ENCODE peak calls at places on chromosome 12, in ten cellular contexts. T is tibial artery, S is K562, G is psoas muscle, L is dorsolateral prefrontal cortex, Z is breast epithelium, E is IMR-90, A is neuronal stem cell, X is Panc1, P is adrenal gland. K is an unnamed sample.

GRCh38 chr12:112937741-112938719 is at the start of gene OAS3:
- DNase-seq in T (peak), E (peak), L (peak), A (no peak), Z (peak), X (peak), P (peak), G (peak), S (peak), K (peak)

GRCh38 chr12:805022-805632 is 52.7 kb downstream of the WNK1 start:
- DNase-seq in P (no peak), T (no peak), X (no peak), S (no peak), E (no peak), A (no peak), Z (no peak), G (no peak), L (no peak), K (no peak)

GRCh38 chr12:76586764-76587395 is 27.3 kb upstream of the OSBPL8 start:
- DNase-seq in Z (no peak), E (peak), G (no peak), X (peak), P (peak), L (peak), T (no peak), S (peak), A (peak), K (no peak)

GRCh38 chr12:106138279-106138645 is 492 bp downstream of the NUAK1 start:
- DNase-seq in P (no peak), S (no peak), A (no peak), L (no peak), G (no peak), Z (no peak), X (no peak), E (no peak), T (no peak), K (no peak)

GRCh38 chr12:94536040-94536965 is 76.6 kb upstream of the CEP83 start:
- DNase-seq in Z (no peak), T (no peak), G (no peak), E (no peak), S (no peak), P (no peak), L (no peak), X (no peak), A (no peak), K (no peak)

GRCh38 chr12:56079729-56080555 is at the start of gene ERBB3:
- DNase-seq in T (peak), E (peak), G (peak), L (peak), P (peak), Z (peak), S (peak), X (peak), A (peak), K (peak)

GRCh38 chr12:129237881-129238280 is 384.6 kb downstream of the GLT1D1 start:
- DNase-seq in Z (no peak), A (no peak), G (no peak), X (no peak), T (no peak), L (no peak), E (no peak), P (no peak), S (no peak), K (no peak)

GRCh38 chr12:113803829-113804140 is 162.3 kb downstream of the RBM19 start:
- DNase-seq in X (no peak), L (no peak), T (no peak), Z (no peak), E (no peak), P (no peak), G (no peak), S (no peak), A (no peak), K (no peak)

GRCh38 chr12:41151789-41152188 is 36.3 kb upstream of the PDZRN4 start:
- DNase-seq in E (no peak), P (no peak), Z (no peak), G (no peak), A (no peak), T (no peak), L (no peak), X (no peak), S (no peak), K (no peak)

GRCh38 chr12:19338405-19338804 is 100.9 kb upstream of the AEBP2 start:
- DNase-seq in T (no peak), L (no peak), A (no peak), G (no peak), E (peak), S (no peak), P (peak), Z (no peak), X (no peak), K (no peak)

GRCh38 chr12:19834596-19834995 is 395.3 kb downstream of the AEBP2 start:
- DNase-seq in L (no peak), T (no peak), P (no peak), X (no peak), G (no peak), Z (no peak), E (no peak), S (no peak), A (no peak), K (no peak)

GRCh38 chr12:100141666-100141997 is 1.0 kb downstream of the BLTP3B start:
- DNase-seq in L (no peak), A (no peak), G (no peak), T (no peak), P (peak), S (peak), X (peak), E (peak), Z (no peak), K (peak)

GRCh38 chr12:18482601-18483120 is 221.3 kb downstream of the PIK3C2G start:
- DNase-seq in P (no peak), E (no peak), Z (no peak), S (no peak), A (no peak), G (no peak), L (no peak), T (no peak), X (no peak), K (no peak)

GRCh38 chr12:124100572-124101178 is 127.7 kb downstream of the ZNF664 start:
- DNase-seq in T (no peak), L (no peak), G (no peak), A (no peak), X (no peak), P (no peak), S (no peak), Z (no peak), E (no peak), K (no peak)

GRCh38 chr12:58167622-58168021 is 226.3 kb downstream of the ATP23 start:
- DNase-seq in X (no peak), E (no peak), T (no peak), G (no peak), S (no peak), L (no peak), A (no peak), P (no peak), Z (no peak), K (no peak)

GRCh38 chr12:108826115-108826806 is 31.1 kb downstream of the SSH1 start:
- DNase-seq in T (peak), G (peak), X (no peak), P (peak), E (peak), L (peak), A (no peak), Z (no peak), S (peak), K (no peak)

GRCh38 chr12:124863409-124864325 is at the start of gene SCARB1:
- DNase-seq in P (peak), G (peak), L (peak), Z (peak), X (no peak), T (peak), A (peak), E (peak), S (peak), K (peak)

GRCh38 chr12:2668816-2669215 is 126.0 kb upstream of the FKBP4 start:
- DNase-seq in L (no peak), E (no peak), A (no peak), X (no peak), G (no peak), T (peak), S (no peak), Z (peak), P (no peak), K (peak)

GRCh38 chr12:78290606-78291345 is 460.1 kb downstream of the NAV3 start:
- DNase-seq in A (no peak), E (peak), S (no peak), L (no peak), Z (no peak), T (no peak), G (no peak), X (no peak), P (no peak), K (no peak)

GRCh38 chr12:31896514-31897039 is 62.6 kb upstream of the RESF1 start:
- DNase-seq in A (no peak), T (no peak), X (no peak), E (peak), S (peak), Z (no peak), G (no peak), L (no peak), P (peak), K (no peak)

GRCh38 chr12:128190052-128190451 is 76.9 kb upstream of the TMEM132C start:
- DNase-seq in X (no peak), Z (no peak), T (no peak), E (no peak), P (no peak), G (no peak), S (no peak), A (no peak), L (no peak), K (no peak)

GRCh38 chr12:87217486-87217885 is 811.7 kb downstream of the C12orf50 start:
- DNase-seq in G (no peak), Z (no peak), P (no peak), T (no peak), X (no peak), E (peak), L (no peak), S (no peak), A (no peak), K (no peak)

GRCh38 chr12:1692895-1693294 is 2.0 kb downstream of the ADIPOR2 start:
- DNase-seq in G (no peak), T (no peak), S (no peak), L (no peak), E (no peak), P (no peak), X (no peak), A (no peak), Z (no peak), K (no peak)

GRCh38 chr12:107092669-107093546 is 441 bp downstream of the CRY1 start:
- DNase-seq in X (no peak), P (peak), L (peak), G (peak), T (no peak), S (peak), A (peak), E (no peak), Z (peak), K (peak)

GRCh38 chr12:109932878-109933503 is 32.9 kb downstream of the TCHP start:
- DNase-seq in A (no peak), T (no peak), L (no peak), E (no peak), P (peak), Z (no peak), S (no peak), X (no peak), G (no peak), K (no peak)

GRCh38 chr12:68259318-68259940 is 6.0 kb upstream of the IL22 start:
- DNase-seq in E (peak), G (no peak), S (no peak), X (peak), P (no peak), T (no peak), A (no peak), L (no peak), Z (no peak), K (no peak)

GRCh38 chr12:95216704-95217376 is 427 bp downstream of the FGD6 start:
- DNase-seq in E (no peak), L (no peak), P (no peak), T (no peak), X (no peak), Z (no peak), A (no peak), S (no peak), G (no peak), K (peak)

GRCh38 chr12:56206373-56207166 is 15.2 kb downstream of the RNF41 start:
- DNase-seq in G (peak), P (peak), L (peak), T (peak), Z (peak), A (peak), E (peak), X (no peak), S (peak), K (no peak)

GRCh38 chr12:40312982-40313576 is 88.3 kb downstream of the LRRK2 start:
- DNase-seq in E (peak), P (no peak), T (no peak), Z (no peak), G (no peak), L (no peak), A (no peak), X (no peak), S (no peak), K (no peak)

GRCh38 chr12:1047898-1048660 is 57.1 kb downstream of the ERC1 start:
- DNase-seq in P (no peak), L (peak), A (no peak), G (no peak), T (no peak), Z (no peak), E (no peak), S (no peak), X (no peak), K (no peak)

GRCh38 chr12:25208554-25208953 is 13.5 kb downstream of the ETFRF1 start:
- DNase-seq in P (no peak), G (no peak), E (no peak), S (no peak), L (no peak), A (no peak), T (no peak), Z (no peak), X (no peak), K (no peak)

GRCh38 chr12:132557969-132558856 is 52.2 kb downstream of the LRCOL1 start:
- DNase-seq in E (no peak), X (no peak), A (no peak), S (no peak), T (no peak), P (no peak), G (no peak), L (no peak), Z (no peak), K (no peak)

GRCh38 chr12:27424631-27425230 is 21.8 kb upstream of the SMCO2 start:
- DNase-seq in G (no peak), X (peak), A (no peak), S (peak), P (peak), L (peak), T (no peak), Z (no peak), E (peak), K (no peak)

GRCh38 chr12:48119834-48120195 is 651 bp downstream of the PFKM start:
- DNase-seq in S (no peak), G (no peak), L (no peak), X (no peak), E (peak), P (no peak), A (no peak), Z (no peak), T (no peak), K (no peak)

GRCh38 chr12:102992297-102992696 is 34.8 kb downstream of the ASCL1 start:
- DNase-seq in P (no peak), G (no peak), E (no peak), L (no peak), Z (no peak), S (no peak), A (no peak), T (no peak), X (no peak), K (no peak)

GRCh38 chr12:119459481-119459880 is 125.0 kb downstream of the CCDC60 start:
- DNase-seq in P (no peak), L (no peak), G (no peak), X (no peak), A (no peak), Z (no peak), S (no peak), E (no peak), T (no peak), K (no peak)

GRCh38 chr12:109594566-109595317 is 21.1 kb downstream of the MVK start:
- DNase-seq in S (no peak), E (no peak), P (no peak), T (no peak), Z (no peak), G (no peak), X (no peak), A (no peak), L (no peak), K (no peak)

GRCh38 chr12:121942145-121942718 is 23.8 kb downstream of the CFAP251 start:
- DNase-seq in P (no peak), A (no peak), L (no peak), Z (no peak), S (no peak), T (no peak), E (peak), X (no peak), G (no peak), K (no peak)
- H3K27ac ChIP-seq in P (no peak), A (no peak), L (no peak), Z (no peak), S (no peak), T (no peak), E (peak), X (no peak), G (no peak), K (no peak)

GRCh38 chr12:96425973-96426372 is 25.7 kb upstream of the CDK17 start:
- DNase-seq in G (no peak), E (peak), Z (no peak), S (no peak), T (no peak), X (no peak), A (no peak), P (no peak), L (no peak), K (no peak)

GRCh38 chr12:96424601-96425000 is 24.4 kb upstream of the CDK17 start:
- DNase-seq in X (no peak), Z (no peak), L (no peak), A (no peak), P (no peak), T (no peak), S (no peak), G (no peak), E (no peak), K (no peak)

GRCh38 chr12:96431067-96431466 is 30.8 kb upstream of the CDK17 start:
- DNase-seq in L (no peak), S (no peak), E (no peak), X (no peak), P (no peak), G (no peak), Z (no peak), A (no peak), T (no peak), K (no peak)

GRCh38 chr12:96425321-96425720 is 25.1 kb upstream of the CDK17 start:
- DNase-seq in X (no peak), E (peak), A (no peak), S (no peak), T (no peak), L (no peak), G (no peak), P (no peak), Z (no peak), K (no peak)

DNA sequence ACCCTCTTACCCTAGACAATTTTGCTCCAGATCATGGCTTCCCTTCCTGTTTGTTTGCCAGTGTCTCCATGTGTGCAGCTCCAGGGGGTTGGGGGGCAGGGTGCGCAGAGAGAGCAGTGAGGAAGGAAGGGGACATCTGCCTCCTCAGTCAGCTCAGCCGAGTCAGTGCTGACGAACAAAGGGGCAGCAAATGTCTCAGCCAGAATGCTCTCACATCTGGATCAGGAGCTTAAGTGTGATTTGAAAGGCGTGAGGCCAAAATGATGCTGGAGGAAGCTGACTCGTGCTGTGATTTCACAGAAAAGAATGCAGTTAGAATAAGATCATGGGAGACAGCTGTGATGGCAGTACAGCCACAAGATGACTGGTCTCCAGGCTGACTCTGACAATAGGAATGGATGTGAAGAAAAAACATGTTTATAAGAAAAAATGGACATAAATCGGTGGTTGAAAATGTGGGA is 27.1 kb upstream of the CDK17 start:
- DNase-seq in E (peak), T (peak), A (peak), X (peak), Z (no peak), P (peak), S (no peak), L (peak), G (peak), K (no peak)
- H3K4me3 ChIP-seq in E (peak), T (no peak), A (no peak), X (no peak), Z (no peak), P (no peak), S (no peak), L (no peak), G (no peak), K (no peak)

GRCh38 chr12:67074072-67074471 is 195.1 kb upstream of the CAND1 start:
- DNase-seq in G (no peak), P (no peak), E (no peak), T (no peak), A (no peak), L (no peak), X (no peak), S (no peak), Z (no peak), K (no peak)
- H3K27ac ChIP-seq in G (no peak), P (no peak), E (no peak), T (no peak), A (no peak), L (no peak), X (no peak), S (no peak), Z (no peak), K (no peak)

GRCh38 chr12:116432321-116432750 is 126.8 kb upstream of the MAP1LC3B2 start:
- DNase-seq in Z (no peak), L (no peak), X (no peak), S (no peak), E (peak), P (no peak), A (no peak), G (no peak), T (no peak), K (no peak)

GRCh38 chr12:116434155-116435065 is 124.8 kb upstream of the MAP1LC3B2 start:
- DNase-seq in X (no peak), S (peak), T (peak), L (peak), Z (peak), A (no peak), E (peak), G (peak), P (peak), K (peak)

GRCh38 chr12:116436561-116437249 is 122.5 kb upstream of the MAP1LC3B2 start:
- DNase-seq in T (no peak), L (no peak), E (no peak), X (no peak), P (no peak), G (no peak), Z (no peak), S (no peak), A (no peak), K (no peak)

GRCh38 chr12:116431677-116432300 is 127.4 kb upstream of the MAP1LC3B2 start:
- DNase-seq in L (no peak), X (no peak), T (no peak), E (no peak), P (no peak), A (no peak), G (no peak), S (no peak), Z (no peak), K (no peak)

GRCh38 chr12:116435984-116436383 is 123.2 kb upstream of the MAP1LC3B2 start:
- DNase-seq in A (no peak), Z (no peak), X (no peak), T (no peak), L (no peak), P (no peak), E (no peak), G (no peak), S (no peak), K (no peak)
- H3K4me3 ChIP-seq in A (no peak), Z (no peak), X (no peak), T (no peak), L (no peak), P (no peak), E (no peak), G (no peak), S (no peak), K (no peak)

DNA sequence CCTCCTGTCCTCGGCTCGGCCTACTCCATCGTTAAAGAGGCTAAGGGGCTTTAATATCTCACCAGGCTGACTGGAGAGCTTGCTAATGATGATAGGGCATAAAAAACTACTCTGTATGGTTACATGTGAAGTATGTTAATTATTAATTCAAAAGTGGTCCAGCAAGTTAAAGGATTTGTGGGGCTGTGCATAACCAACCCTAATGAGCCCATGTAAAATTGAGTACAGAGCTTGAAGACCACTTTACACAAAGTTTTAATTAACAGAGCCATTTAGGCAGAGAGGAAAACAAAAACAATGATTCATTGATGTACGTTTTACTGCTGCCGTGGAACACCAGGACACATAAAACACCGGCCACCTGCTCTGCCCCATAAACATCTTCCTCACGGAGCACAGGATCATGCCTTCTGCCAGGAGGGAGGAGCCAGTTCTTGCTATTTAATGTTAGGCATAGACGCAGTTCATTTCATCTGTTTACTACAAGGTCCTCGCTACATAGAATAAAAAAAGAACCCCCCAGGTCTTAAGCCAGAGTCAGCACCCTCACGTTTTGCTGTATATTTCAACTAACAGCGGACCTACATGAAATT is 83.4 kb downstream of the RIMBP2 start:
- DNase-seq in L (no peak), A (no peak), Z (peak), S (no peak), G (no peak), P (no peak), E (no peak), X (no peak), T (no peak), K (no peak)
- H3K27ac ChIP-seq in L (no peak), A (no peak), Z (no peak), S (no peak), G (no peak), P (no peak), E (no peak), X (no peak), T (no peak), K (no peak)

K was measured in ascending aorta.